ENCODE peak calls at places on chromosomes 11 and 22, in eight cellular contexts. One of them, this sample, is unnamed.

GRCh38 chr11:43789700-43790443 is 90.8 kb upstream of the ALKBH3 start:
- DNase-seq in GDM1: no peak
- DNase-seq in activated T-cell treated with anti-CD3 and anti-CD28 coated beads, Interleukin-2, amount 50 U/mL, for 48 hours: no peak
- DNase-seq in EH: peak
- DNase-seq in myocyte: peak
- DNase-seq in HCT116: peak
- DNase-seq in choroid plexus epithelial cell: peak
- DNase-seq in cardiac fibroblast: peak
- DNase-seq in this sample: peak

GRCh38 chr11:12200359-12201015 is 90.1 kb downstream of the MICAL2 start:
- DNase-seq in GDM1: no peak
- DNase-seq in activated T-cell treated with anti-CD3 and anti-CD28 coated beads, Interleukin-2, amount 50 U/mL, for 48 hours: peak
- DNase-seq in EH: peak
- DNase-seq in myocyte: peak
- DNase-seq in HCT116: no peak
- DNase-seq in choroid plexus epithelial cell: peak
- DNase-seq in cardiac fibroblast: peak
- DNase-seq in this sample: peak

GRCh38 chr11:36376888-36377758 is 81.0 kb downstream of the PRR5L start:
- DNase-seq in GDM1: peak
- DNase-seq in activated T-cell treated with anti-CD3 and anti-CD28 coated beads, Interleukin-2, amount 50 U/mL, for 48 hours: peak
- DNase-seq in EH: peak
- DNase-seq in myocyte: peak
- DNase-seq in HCT116: no peak
- DNase-seq in choroid plexus epithelial cell: peak
- DNase-seq in cardiac fibroblast: peak
- DNase-seq in this sample: peak

GRCh38 chr22:23677701-23677995 is 13.2 kb upstream of the RGL4 start:
- DNase-seq in GDM1: no peak
- DNase-seq in activated T-cell treated with anti-CD3 and anti-CD28 coated beads, Interleukin-2, amount 50 U/mL, for 48 hours: no peak
- DNase-seq in EH: no peak
- DNase-seq in myocyte: peak
- DNase-seq in HCT116: no peak
- DNase-seq in choroid plexus epithelial cell: no peak
- DNase-seq in cardiac fibroblast: no peak
- DNase-seq in this sample: no peak

GRCh38 chr22:23283591-23284503 is 103.5 kb downstream of the BCR start:
- DNase-seq in GDM1: no peak
- DNase-seq in activated T-cell treated with anti-CD3 and anti-CD28 coated beads, Interleukin-2, amount 50 U/mL, for 48 hours: no peak
- DNase-seq in EH: no peak
- DNase-seq in myocyte: no peak
- DNase-seq in HCT116: no peak
- DNase-seq in choroid plexus epithelial cell: no peak
- DNase-seq in cardiac fibroblast: peak
- DNase-seq in this sample: no peak

GRCh38 chr11:2265854-2266585 is 4.4 kb downstream of the ASCL2 start:
- DNase-seq in GDM1: peak
- DNase-seq in activated T-cell treated with anti-CD3 and anti-CD28 coated beads, Interleukin-2, amount 50 U/mL, for 48 hours: no peak
- DNase-seq in EH: no peak
- DNase-seq in myocyte: no peak
- DNase-seq in HCT116: no peak
- DNase-seq in choroid plexus epithelial cell: no peak
- DNase-seq in cardiac fibroblast: no peak
- DNase-seq in this sample: no peak

GRCh38 chr22:20903093-20903492 is 14.1 kb upstream of the CRKL start:
- DNase-seq in GDM1: no peak
- DNase-seq in activated T-cell treated with anti-CD3 and anti-CD28 coated beads, Interleukin-2, amount 50 U/mL, for 48 hours: no peak
- DNase-seq in EH: no peak
- DNase-seq in myocyte: no peak
- DNase-seq in HCT116: no peak
- DNase-seq in choroid plexus epithelial cell: no peak
- DNase-seq in cardiac fibroblast: no peak
- DNase-seq in this sample: no peak

GRCh38 chr11:11478021-11478420 is 125.0 kb upstream of the CSNK2A3 start:
- DNase-seq in GDM1: no peak
- DNase-seq in activated T-cell treated with anti-CD3 and anti-CD28 coated beads, Interleukin-2, amount 50 U/mL, for 48 hours: no peak
- DNase-seq in EH: no peak
- DNase-seq in myocyte: no peak
- DNase-seq in HCT116: no peak
- DNase-seq in choroid plexus epithelial cell: no peak
- DNase-seq in cardiac fibroblast: no peak
- DNase-seq in this sample: peak

GRCh38 chr11:26243426-26243825 is 88.5 kb upstream of the ANO3 start:
- DNase-seq in GDM1: no peak
- DNase-seq in activated T-cell treated with anti-CD3 and anti-CD28 coated beads, Interleukin-2, amount 50 U/mL, for 48 hours: no peak
- DNase-seq in EH: no peak
- DNase-seq in myocyte: no peak
- DNase-seq in HCT116: no peak
- DNase-seq in choroid plexus epithelial cell: no peak
- DNase-seq in cardiac fibroblast: peak
- DNase-seq in this sample: no peak

GRCh38 chr22:26972281-26972680 is 314.9 kb downstream of the MIAT start:
- DNase-seq in GDM1: no peak
- DNase-seq in activated T-cell treated with anti-CD3 and anti-CD28 coated beads, Interleukin-2, amount 50 U/mL, for 48 hours: no peak
- DNase-seq in EH: no peak
- DNase-seq in myocyte: peak
- DNase-seq in HCT116: no peak
- DNase-seq in choroid plexus epithelial cell: no peak
- DNase-seq in cardiac fibroblast: no peak
- DNase-seq in this sample: no peak

GRCh38 chr11:58796333-58797049 is 48.0 kb downstream of the GLYATL2 start:
- DNase-seq in GDM1: no peak
- DNase-seq in activated T-cell treated with anti-CD3 and anti-CD28 coated beads, Interleukin-2, amount 50 U/mL, for 48 hours: no peak
- DNase-seq in EH: peak
- DNase-seq in myocyte: peak
- DNase-seq in HCT116: no peak
- DNase-seq in choroid plexus epithelial cell: no peak
- DNase-seq in cardiac fibroblast: no peak
- DNase-seq in this sample: peak

This sample was measured in astrocyte of the hippocampus.